ENCODE peak calls at places on chromosome 15, in six cellular contexts. X is Karpas-422; P is stimulated activated CD4-positive, alpha-beta T cell treated with anti-CD3 and anti-CD28 coated beads, Interleukin-2, amount 100 ng/mL, for 4 hours; J is naive B cell; Z is kidney epithelial cell; W is Daoy. V is an unnamed sample.

GRCh38 chr15:34951993-34952392 is 17.5 kb downstream of the AQR start:
- DNase-seq in X (no peak), P (no peak), W (no peak), Z (no peak), J (no peak), V (no peak)

GRCh38 chr15:101008158-101009139 is 89.3 kb downstream of the LRRK1 start:
- DNase-seq in W (peak), J (peak), Z (peak), X (peak), P (peak), V (peak)

GRCh38 chr15:99485992-99486370 is 79.8 kb upstream of the MEF2A start:
- DNase-seq in P (no peak), J (no peak), W (no peak), X (peak), Z (no peak), V (no peak)

GRCh38 chr15:31177936-31178335 is 76.4 kb upstream of the TRPM1 start:
- DNase-seq in W (no peak), J (no peak), Z (no peak), X (no peak), P (no peak), V (no peak)

GRCh38 chr15:84669726-84670125 is 11.7 kb upstream of the NMB start:
- DNase-seq in Z (no peak), X (no peak), P (peak), W (no peak), J (no peak), V (no peak)

GRCh38 chr15:23532019-23532418 is 33.5 kb upstream of the MKRN3 start:
- DNase-seq in W (peak), P (no peak), Z (no peak), J (no peak), X (no peak), V (no peak)

GRCh38 chr15:53034767-53035245 is 244.7 kb upstream of the ONECUT1 start:
- DNase-seq in X (no peak), Z (no peak), J (no peak), W (no peak), P (no peak), V (no peak)

GRCh38 chr15:69303337-69304175 is 4.8 kb downstream of the PAQR5 start:
- DNase-seq in Z (no peak), X (peak), J (no peak), W (no peak), P (no peak), V (peak)

GRCh38 chr15:92073044-92073785 is 219.7 kb downstream of the SLCO3A1 start:
- DNase-seq in X (no peak), P (no peak), Z (no peak), J (no peak), W (no peak), V (no peak)

GRCh38 chr15:62547584-62547983 is 382.5 kb upstream of the C2CD4B start:
- DNase-seq in X (no peak), Z (no peak), J (no peak), P (no peak), W (no peak), V (no peak)

GRCh38 chr15:57865294-57865693 is 158.8 kb downstream of the POLR2M start:
- DNase-seq in X (peak), W (no peak), P (no peak), J (no peak), Z (no peak), V (peak)

GRCh38 chr15:97909291-97909891 is 51.1 kb upstream of the ARRDC4 start:
- DNase-seq in P (peak), Z (peak), X (peak), W (peak), J (peak), V (peak)

GRCh38 chr15:36951747-36952247 is 148.6 kb downstream of the MEIS2 start:
- DNase-seq in P (no peak), W (peak), J (no peak), X (no peak), Z (peak), V (no peak)

GRCh38 chr15:40372966-40373365 is 9.6 kb upstream of the KNSTRN start:
- DNase-seq in Z (no peak), X (no peak), J (no peak), P (no peak), W (no peak), V (no peak)

GRCh38 chr15:33256874-33257273 is 53.9 kb upstream of the RYR3 start:
- DNase-seq in X (no peak), P (no peak), Z (no peak), J (no peak), W (no peak), V (no peak)

GRCh38 chr15:42273900-42274692 is 863 bp upstream of the TMEM87A start:
- DNase-seq in P (peak), Z (no peak), X (peak), J (peak), W (peak), V (peak)

GRCh38 chr15:70120954-70121655 is 23.4 kb upstream of the TLE3 start:
- DNase-seq in Z (no peak), W (no peak), X (no peak), J (no peak), P (no peak), V (no peak)

GRCh38 chr15:57595011-57595866 is 3.5 kb downstream of the MYZAP start:
- DNase-seq in P (no peak), J (no peak), Z (no peak), X (no peak), W (no peak), V (no peak)

GRCh38 chr15:67884514-67885225 is 44.8 kb upstream of the RNU6-1 start:
- DNase-seq in W (peak), Z (no peak), X (peak), J (no peak), P (peak), V (peak)

GRCh38 chr15:72722071-72722696 is 36.2 kb downstream of the BBS4 start:
- DNase-seq in P (peak), W (peak), X (peak), J (peak), Z (peak), V (peak)

GRCh38 chr15:66997212-66997611 is 68.2 kb upstream of the SMAD3 start:
- DNase-seq in Z (no peak), X (no peak), J (no peak), P (no peak), W (peak), V (no peak)

GRCh38 chr15:77038312-77039216 is 32.3 kb downstream of the TSPAN3 start:
- DNase-seq in J (no peak), W (no peak), X (no peak), P (no peak), Z (no peak), V (no peak)

GRCh38 chr15:28977377-28978010 is 91.7 kb downstream of the APBA2 start:
- DNase-seq in X (no peak), W (peak), J (no peak), Z (peak), P (no peak), V (peak)

GRCh38 chr15:68054658-68055223 is 626 bp downstream of the PIAS1 start:
- DNase-seq in J (peak), P (peak), W (peak), Z (no peak), X (peak), V (peak)

GRCh38 chr15:52667597-52667996 is 11.6 kb downstream of the ATOSA start:
- DNase-seq in X (no peak), Z (no peak), J (no peak), P (no peak), W (no peak), V (no peak)

GRCh38 chr15:41996921-41997592 is 23.8 kb downstream of the PLA2G4E start:
- DNase-seq in W (no peak), J (no peak), X (no peak), Z (no peak), P (no peak), V (no peak)

GRCh38 chr15:65182538-65182937 is 2.6 kb downstream of the CLPX start:
- DNase-seq in J (no peak), Z (no peak), X (peak), P (no peak), W (no peak), V (no peak)

GRCh38 chr15:91422704-91423254 is 322.7 kb downstream of the SV2B start:
- DNase-seq in X (no peak), Z (no peak), W (no peak), P (no peak), J (no peak), V (no peak)

GRCh38 chr15:25179673-25180511 is 225.1 kb downstream of the SNRPN start:
- DNase-seq in J (no peak), X (no peak), W (no peak), Z (no peak), P (no peak), V (no peak)

GRCh38 chr15:63238796-63239195 is 38.6 kb upstream of the APH1B start:
- DNase-seq in J (no peak), X (no peak), W (peak), Z (no peak), P (no peak), V (peak)

GRCh38 chr15:96351801-96352593 is 21.5 kb downstream of the NR2F2 start:
- DNase-seq in J (no peak), W (no peak), Z (no peak), X (no peak), P (no peak), V (no peak)